ENCODE peak calls at places on chromosomes 16 and 17, in nine cellular contexts. W, M, T, A, X, S, V, B and O are unnamed samples.
A peak's percentile ranks its signal among the peaks of the same experiment; 100 is the strongest.

GRCh38 chr16:57865746-57866528 is 63.6 kb upstream of the KIFC3 start:
- DNase-seq in W (no peak), A (no peak), B (peak; percentile 21), M (no peak), V (no peak), T (no peak), S (no peak), X (peak; percentile 40), O (no peak)

GRCh38 chr17:46169913-46170312 is 23.3 kb downstream of the KANSL1 start:
- DNase-seq in V (no peak), X (no peak), B (no peak), W (no peak), S (no peak), A (no peak), M (no peak), T (no peak), O (no peak)

GRCh38 chr17:33594000-33594399 is 300.9 kb upstream of the ASIC2 start:
- DNase-seq in M (no peak), T (no peak), W (no peak), B (no peak), A (no peak), S (no peak), V (no peak), X (no peak), O (peak; percentile 13)

GRCh38 chr17:49887086-49887743 is 39.3 kb upstream of the TAC4 start:
- DNase-seq in W (peak; percentile 7), X (no peak), S (no peak), V (no peak), T (no peak), A (peak; percentile 56), B (no peak), M (no peak), O (no peak)

GRCh38 chr16:68779891-68780290 is 42.8 kb downstream of the CDH1 start:
- DNase-seq in M (no peak), T (no peak), B (no peak), V (no peak), X (no peak), S (no peak), A (no peak), W (no peak), O (no peak)

GRCh38 chr17:21843318-21843865 is 151.1 kb downstream of the KCNJ18 start:
- DNase-seq in W (no peak), V (no peak), A (no peak), B (no peak), M (no peak), S (no peak), X (no peak), T (no peak), O (no peak)

GRCh38 chr17:4807534-4808377 is 804 bp downstream of the PLD2 start:
- DNase-seq in B (no peak), V (no peak), S (no peak), X (peak; percentile 28), M (no peak), A (no peak), T (no peak), W (no peak), O (no peak)

GRCh38 chr17:17561408-17562144 is 29.9 kb downstream of the PEMT start:
- DNase-seq in W (no peak), V (no peak), A (no peak), S (no peak), X (no peak), B (peak; percentile 95), T (no peak), M (no peak), O (no peak)

GRCh38 chr16:11675561-11676511 is 7.6 kb downstream of the SNN start:
- DNase-seq in S (no peak), M (no peak), A (no peak), B (peak; percentile 98), T (no peak), V (no peak), W (no peak), X (peak; percentile 18), O (no peak)

GRCh38 chr16:84308120-84308519 is 13.4 kb downstream of the WFDC1 start:
- DNase-seq in X (peak; percentile 65), A (peak; percentile 20), V (peak; percentile 67), W (no peak), B (peak; percentile 72), T (no peak), S (no peak), M (no peak), O (peak; percentile 60)

GRCh38 chr16:3009568-3010390 is 2.9 kb upstream of the CLDN9 start:
- DNase-seq in W (no peak), A (peak; percentile 91), B (peak; percentile 69), S (no peak), V (no peak), T (no peak), M (no peak), X (peak; percentile 28), O (no peak)

GRCh38 chr17:16313159-16314090 is 39.8 kb downstream of the CENPV start:
- DNase-seq in B (peak; percentile 11), A (no peak), T (no peak), X (no peak), W (peak; percentile 80), V (no peak), M (no peak), S (no peak), O (peak; percentile 62)

GRCh38 chr16:69727916-69728270 is 1.5 kb upstream of the NQO1 start:
- DNase-seq in W (no peak), S (no peak), X (no peak), B (peak; percentile 73), A (no peak), V (no peak), M (no peak), T (no peak), O (peak; percentile 67)

GRCh38 chr16:85210423-85211169 is 98.3 kb upstream of the CIBAR2 start:
- DNase-seq in X (peak; percentile 91), A (no peak), S (no peak), M (no peak), B (peak; percentile 21), V (peak; percentile 78), T (no peak), W (peak; percentile 51), O (no peak)

GRCh38 chr17:57317016-57317415 is 60.7 kb downstream of the MSI2 start:
- DNase-seq in T (no peak), X (no peak), B (no peak), W (no peak), V (no peak), M (no peak), A (no peak), S (no peak), O (no peak)

GRCh38 chr16:27286446-27286845 is 17.9 kb upstream of the NSMCE1 start:
- DNase-seq in W (peak; percentile 95), M (no peak), B (no peak), X (peak; percentile 95), T (no peak), V (peak; percentile 94), S (no peak), A (no peak), O (no peak)

GRCh38 chr17:491086-492014 is 138.7 kb upstream of the RPH3AL start:
- DNase-seq in W (no peak), X (peak; percentile 71), M (no peak), S (peak; percentile 7), T (peak; percentile 21), V (peak; percentile 66), B (no peak), A (peak; percentile 56), O (peak; percentile 44)